ENCODE peak calls at places on chromosomes 7 and 10, in four cellular contexts. One of them, this sample, is unnamed.

GRCh38 chr10:132701099-132701845 is 84.7 kb downstream of the NKX6-2 start:
- DNase-seq in small intestine: no peak
- DNase-seq in MM.1S: no peak
- DNase-seq in tibial artery: peak; percentile 14
- DNase-seq in this sample: peak; percentile 69

GRCh38 chr10:55311823-55312431 is 510.9 kb upstream of the PCDH15 start:
- DNase-seq in tibial artery: no peak
- DNase-seq in MM.1S: no peak
- DNase-seq in small intestine: no peak
- DNase-seq in this sample: no peak

GRCh38 chr10:91603931-91604331 is 28.9 kb downstream of the PPP1R3C start:
- DNase-seq in tibial artery: no peak
- DNase-seq in MM.1S: no peak
- DNase-seq in small intestine: no peak
- DNase-seq in this sample: no peak

GRCh38 chr7:106128846-106129245 is 16.7 kb upstream of the SYPL1 start:
- DNase-seq in small intestine: no peak
- DNase-seq in tibial artery: no peak
- DNase-seq in MM.1S: no peak
- DNase-seq in this sample: no peak

GRCh38 chr7:24245362-24245761 is 38.6 kb upstream of the NPY start:
- DNase-seq in tibial artery: no peak
- DNase-seq in MM.1S: peak; percentile 24
- DNase-seq in small intestine: no peak
- DNase-seq in this sample: no peak

GRCh38 chr7:139931190-139932007 is 102.3 kb downstream of the TBXAS1 start:
- DNase-seq in small intestine: no peak
- DNase-seq in MM.1S: no peak
- DNase-seq in tibial artery: no peak
- DNase-seq in this sample: no peak

GRCh38 chr10:58107506-58107905 is 160.2 kb downstream of the IPMK start:
- DNase-seq in MM.1S: no peak
- DNase-seq in tibial artery: no peak
- DNase-seq in small intestine: no peak
- DNase-seq in this sample: no peak

GRCh38 chr10:104938031-104938430 is 296.9 kb downstream of the SORCS3 start:
- DNase-seq in tibial artery: no peak
- DNase-seq in MM.1S: no peak
- DNase-seq in small intestine: no peak
- DNase-seq in this sample: no peak

GRCh38 chr7:17696422-17696821 is 243.9 kb downstream of the SNX13 start:
- DNase-seq in tibial artery: peak; percentile 86
- DNase-seq in MM.1S: no peak
- DNase-seq in small intestine: no peak
- DNase-seq in this sample: no peak

GRCh38 chr10:21494221-21495001 is 31.1 kb downstream of the SKIDA1 start:
- DNase-seq in MM.1S: no peak
- DNase-seq in small intestine: no peak
- DNase-seq in tibial artery: no peak
- DNase-seq in this sample: peak; percentile 85

GRCh38 chr10:105974803-105975456 is 1189.6 kb downstream of the SORCS1 start:
- DNase-seq in tibial artery: no peak
- DNase-seq in small intestine: peak; percentile 19
- DNase-seq in MM.1S: peak; percentile 11
- DNase-seq in this sample: no peak

GRCh38 chr7:17233643-17234397 is 64.6 kb upstream of the AHR start:
- DNase-seq in small intestine: peak; percentile 5
- DNase-seq in MM.1S: no peak
- DNase-seq in tibial artery: no peak
- DNase-seq in this sample: no peak

GRCh38 chr10:30373596-30374327 is 24.7 kb upstream of the MTPAP start:
- DNase-seq in tibial artery: no peak
- DNase-seq in MM.1S: no peak
- DNase-seq in small intestine: peak; percentile 5
- DNase-seq in this sample: no peak

GRCh38 chr7:734214-734613 is 7.1 kb upstream of the PRKAR1B start:
- DNase-seq in tibial artery: no peak
- DNase-seq in MM.1S: no peak
- DNase-seq in small intestine: no peak
- DNase-seq in this sample: no peak

GRCh38 chr7:730501-731439 is 3.7 kb upstream of the PRKAR1B start:
- DNase-seq in tibial artery: no peak
- DNase-seq in small intestine: no peak
- DNase-seq in MM.1S: no peak
- DNase-seq in this sample: peak; percentile 65

GRCh38 chr7:731440-732085 is 4.5 kb upstream of the PRKAR1B start:
- DNase-seq in tibial artery: no peak
- DNase-seq in MM.1S: no peak
- DNase-seq in small intestine: no peak
- DNase-seq in this sample: peak; percentile 54

GRCh38 chr7:732094-732541 is 5.0 kb upstream of the PRKAR1B start:
- DNase-seq in tibial artery: no peak
- DNase-seq in small intestine: peak; percentile 83
- DNase-seq in MM.1S: no peak
- DNase-seq in this sample: no peak

DNA sequence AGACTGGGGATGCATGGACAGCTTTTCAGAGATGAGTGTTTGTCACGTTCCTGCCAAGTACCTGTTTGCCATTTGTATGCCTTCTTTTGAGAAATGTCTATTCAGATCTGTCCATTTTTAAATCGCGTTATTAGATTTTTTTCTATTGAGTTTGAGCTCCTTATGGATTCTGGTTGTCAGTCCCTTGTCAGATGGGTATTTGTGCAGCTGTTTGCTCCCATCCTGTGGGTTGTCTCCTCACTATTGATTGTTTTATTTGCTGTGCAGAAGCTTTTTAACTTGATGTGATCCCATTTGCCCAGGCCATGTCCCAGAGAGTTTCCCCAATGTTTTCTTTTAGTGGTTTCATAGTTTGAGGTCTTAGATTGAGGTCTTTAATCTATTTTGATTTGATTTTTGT is 5.5 kb upstream of the PRKAR1B start:
- DNase-seq in MM.1S: no peak
- DNase-seq in small intestine: no peak
- DNase-seq in tibial artery: no peak
- DNase-seq in this sample: no peak
- H3K4me3 ChIP-seq in MM.1S: no peak overlapping the region
- H3K4me3 ChIP-seq in small intestine: no peak overlapping the region
- H3K4me3 ChIP-seq in tibial artery: no peak overlapping the region
- H3K4me3 ChIP-seq in this sample: no peak overlapping the region

GRCh38 chr10:43048301-43049051 is 28.4 kb upstream of the RET start:
- DNase-seq in tibial artery: no peak
- DNase-seq in small intestine: no peak
- DNase-seq in MM.1S: no peak
- DNase-seq in this sample: no peak
- H3K4me1 ChIP-seq in tibial artery: no peaks in the 10 kb centered on the region
- H3K4me1 ChIP-seq in small intestine: no peaks in the 10 kb centered on the region
- H3K4me1 ChIP-seq in MM.1S: no peaks in the 10 kb centered on the region
- H3K4me1 ChIP-seq in this sample: no peaks in the 10 kb centered on the region

GRCh38 chr10:102714621-102715455 is at the start of gene SFXN2:
- DNase-seq in small intestine: no peak
- DNase-seq in MM.1S: peak; percentile 77
- DNase-seq in tibial artery: peak; percentile 41
- DNase-seq in this sample: no peak
- H3K27ac ChIP-seq in small intestine: peak within 1 kb of the TSS; percentile 46
- H3K27ac ChIP-seq in MM.1S: peak within 1 kb of the TSS; percentile 93
- H3K27ac ChIP-seq in tibial artery: peak within 1 kb of the TSS; percentile 87
- H3K27ac ChIP-seq in this sample: peak within 1 kb of the TSS; percentile 84

DNA sequence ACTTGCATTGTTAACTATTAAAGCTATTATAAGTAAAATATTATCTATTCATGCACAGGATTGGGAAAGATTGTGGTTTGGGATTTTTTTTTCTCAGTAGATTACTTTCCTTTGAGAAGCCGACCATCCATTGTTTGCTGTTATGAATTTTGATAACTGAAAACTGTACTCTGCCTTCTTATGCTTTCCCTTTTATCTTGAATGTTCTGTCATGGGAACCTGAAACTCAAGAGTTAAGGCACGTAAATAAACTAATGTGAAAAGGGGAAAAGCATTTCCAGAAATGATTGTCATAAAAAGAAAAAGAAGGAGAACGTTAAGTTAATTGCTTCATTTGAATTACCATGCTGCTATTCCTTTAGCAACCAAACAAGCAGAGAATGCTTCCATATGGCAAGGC is 370.7 kb downstream of the AUTS2 start:
- DNase-seq in MM.1S: no peak
- DNase-seq in small intestine: no peak
- DNase-seq in tibial artery: no peak
- DNase-seq in this sample: no peak
- H3K4me3 ChIP-seq in MM.1S: no peak overlapping the region
- H3K4me3 ChIP-seq in small intestine: no peak overlapping the region
- H3K4me3 ChIP-seq in tibial artery: no peak overlapping the region
- H3K4me3 ChIP-seq in this sample: no peak overlapping the region

GRCh38 chr10:77391605-77392235 is 245.9 kb downstream of the KCNMA1 start:
- DNase-seq in tibial artery: peak; percentile 87
- DNase-seq in MM.1S: peak; percentile 48
- DNase-seq in small intestine: peak; percentile 73
- DNase-seq in this sample: no peak

GRCh38 chr10:77393411-77393810 is 244.2 kb downstream of the KCNMA1 start:
- DNase-seq in tibial artery: no peak
- DNase-seq in small intestine: no peak
- DNase-seq in MM.1S: no peak
- DNase-seq in this sample: no peak

GRCh38 chr10:77392851-77393250 is 244.8 kb downstream of the KCNMA1 start:
- DNase-seq in MM.1S: no peak
- DNase-seq in tibial artery: no peak
- DNase-seq in small intestine: no peak
- DNase-seq in this sample: no peak

GRCh38 chr10:77392236-77392721 is 245.3 kb downstream of the KCNMA1 start:
- DNase-seq in tibial artery: peak; percentile 57
- DNase-seq in MM.1S: no peak
- DNase-seq in small intestine: no peak
- DNase-seq in this sample: no peak

GRCh38 chr10:77393821-77394501 is 243.6 kb downstream of the KCNMA1 start:
- DNase-seq in small intestine: no peak
- DNase-seq in tibial artery: no peak
- DNase-seq in MM.1S: no peak
- DNase-seq in this sample: no peak
- H3K4me1 ChIP-seq in small intestine: no peaks in the 10 kb centered on the region
- H3K4me1 ChIP-seq in tibial artery: peaks cover 62% of the 10 kb centered on the region
- H3K4me1 ChIP-seq in MM.1S: no peaks in the 10 kb centered on the region
- H3K4me1 ChIP-seq in this sample: peaks cover 14% of the 10 kb centered on the region

GRCh38 chr10:114391599-114391998 is 12.7 kb downstream of the AFAP1L2 start:
- DNase-seq in MM.1S: no peak
- DNase-seq in small intestine: no peak
- DNase-seq in tibial artery: no peak
- DNase-seq in this sample: no peak
- H3K27ac ChIP-seq in MM.1S: no peak overlapping the region
- H3K27ac ChIP-seq in small intestine: no peak overlapping the region
- H3K27ac ChIP-seq in tibial artery: no peak overlapping the region
- H3K27ac ChIP-seq in this sample: peak overlapping the region; percentile 50

DNA sequence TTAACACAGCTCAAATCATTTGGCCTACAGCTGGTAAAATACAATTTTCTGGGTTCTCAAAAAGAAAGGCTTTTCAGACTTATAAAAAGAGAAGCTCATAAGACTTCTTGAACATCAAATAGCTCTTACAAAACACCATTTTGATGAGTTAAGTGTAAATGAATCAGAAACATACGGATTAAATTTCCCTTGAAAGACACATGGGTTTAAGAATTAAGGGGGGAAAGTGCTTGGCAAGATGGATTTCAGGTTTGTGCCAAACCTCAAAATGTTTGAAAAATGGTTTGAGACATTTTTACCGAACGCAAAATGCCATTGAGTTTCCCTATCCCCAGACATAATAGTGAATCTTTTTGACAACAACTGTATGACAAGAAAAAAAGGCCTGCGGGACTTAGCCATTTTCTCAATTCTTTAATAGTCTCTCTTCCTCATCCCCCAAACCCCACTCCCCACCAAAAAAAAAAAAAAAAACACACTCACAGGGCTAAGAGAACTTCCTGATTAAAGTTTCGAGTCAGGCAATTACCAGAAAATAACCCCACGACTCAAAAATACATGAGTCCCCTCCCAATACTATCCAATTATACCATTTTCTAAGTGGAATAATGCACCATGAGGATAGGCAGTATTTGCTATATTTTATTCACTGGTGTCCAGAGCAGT is 260.1 kb downstream of the TRIL start:
- DNase-seq in small intestine: no peak
- DNase-seq in MM.1S: no peak
- DNase-seq in tibial artery: no peak
- DNase-seq in this sample: no peak
- H3K4me3 ChIP-seq in small intestine: no peak overlapping the region
- H3K4me3 ChIP-seq in MM.1S: no peak overlapping the region
- H3K4me3 ChIP-seq in tibial artery: no peak overlapping the region
- H3K4me3 ChIP-seq in this sample: no peak overlapping the region

DNA sequence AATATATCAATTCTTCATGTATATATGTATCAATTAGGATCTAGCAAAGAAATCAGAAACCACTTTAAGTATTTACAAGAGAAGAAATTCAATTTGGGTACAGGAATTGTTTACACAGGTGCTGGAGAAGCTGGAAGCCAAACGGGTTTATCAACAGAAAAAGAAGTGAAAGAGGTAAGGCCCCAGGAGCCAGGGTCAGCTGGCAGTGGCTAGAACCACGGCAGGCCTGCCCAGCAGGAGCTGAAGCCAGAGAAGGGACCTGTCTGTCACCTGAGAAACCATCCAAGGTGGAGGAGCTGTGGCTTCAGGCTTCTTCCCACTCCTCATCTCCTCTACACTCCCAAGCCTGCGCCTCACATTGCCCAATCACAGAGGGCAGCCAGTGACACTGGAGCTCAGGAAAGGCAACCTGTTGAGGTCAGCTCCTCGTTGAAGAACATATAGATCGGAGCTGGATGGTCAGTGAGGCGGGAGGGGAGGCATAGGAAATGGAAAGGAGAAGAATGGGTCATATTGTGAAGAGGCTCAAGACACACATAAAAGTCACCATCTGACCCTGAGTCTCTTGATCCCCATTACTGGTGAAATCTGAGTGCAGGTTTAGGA is 182.6 kb downstream of the REEP3 start:
- DNase-seq in small intestine: no peak
- DNase-seq in tibial artery: no peak
- DNase-seq in MM.1S: no peak
- DNase-seq in this sample: no peak
- H3K4me1 ChIP-seq in small intestine: peaks cover 1% of the 10 kb centered on the region
- H3K4me1 ChIP-seq in tibial artery: peaks cover 34% of the 10 kb centered on the region
- H3K4me1 ChIP-seq in MM.1S: no peaks in the 10 kb centered on the region
- H3K4me1 ChIP-seq in this sample: peaks cover 54% of the 10 kb centered on the region

This sample was measured in spleen.